ENCODE peak calls at places on chromosomes 11 and 22, in ten cellular contexts. S is ELF-1; Q is central memory CD4-positive, alpha-beta T cell; H is kidney tubule cell; X is Ammon's horn; B is GM19239; F is activated effector memory CD4-positive, alpha-beta T cell treated with anti-CD3 and anti-CD28 coated beads, Interleukin-2, amount 50 U/mL, for 16 hours; L is neural crest cell; Z is naive B cell; P is mucosa of gallbladder. C is an unnamed sample.

GRCh38 chr11:2113776-2114175 is 25.4 kb downstream of the IGF2 start:
- DNase-seq in S (no peak), Q (no peak), H (no peak), X (no peak), B (no peak), F (no peak), L (no peak), Z (no peak), P (no peak), C (no peak)

GRCh38 chr22:30204742-30205111 is 41.8 kb downstream of the LIF start:
- DNase-seq in S (no peak), Q (no peak), H (peak), X (no peak), B (no peak), F (no peak), L (no peak), Z (no peak), P (peak), C (no peak)

GRCh38 chr11:31237819-31238771 is 131.4 kb downstream of the DCDC1 start:
- DNase-seq in S (peak), Q (no peak), H (peak), X (peak), B (no peak), F (no peak), L (peak), Z (no peak), P (no peak), C (no peak)

GRCh38 chr11:111978028-111978771 is 41.1 kb downstream of the DIXDC1 start:
- DNase-seq in S (peak), Q (no peak), H (no peak), X (peak), B (no peak), F (no peak), L (peak), Z (no peak), P (peak), C (no peak)

GRCh38 chr11:100687032-100687629 is at the start of gene ARHGAP42:
- DNase-seq in S (peak), Q (no peak), H (peak), X (peak), B (peak), F (no peak), L (peak), Z (peak), P (peak), C (peak)

GRCh38 chr11:75384438-75385080 is 14.8 kb upstream of the RPS3 start:
- DNase-seq in S (peak), Q (peak), H (peak), X (peak), B (peak), F (peak), L (peak), Z (peak), P (peak), C (peak)

GRCh38 chr22:42856179-42856864 is 751 bp downstream of the ARFGAP3 start:
- DNase-seq in S (peak), Q (peak), H (peak), X (peak), B (no peak), F (peak), L (no peak), Z (peak), P (peak), C (no peak)

GRCh38 chr22:17514092-17514491 is 49.2 kb upstream of the SLC25A18 start:
- DNase-seq in S (no peak), Q (no peak), H (no peak), X (no peak), B (no peak), F (no peak), L (no peak), Z (no peak), P (no peak), C (no peak)

GRCh38 chr22:49624421-49625177 is 203.1 kb downstream of the BRD1 start:
- DNase-seq in S (no peak), Q (no peak), H (no peak), X (no peak), B (no peak), F (no peak), L (no peak), Z (no peak), P (no peak), C (no peak)

GRCh38 chr11:87417951-87418350 is 380.2 kb downstream of the TMEM135 start:
- DNase-seq in S (no peak), Q (no peak), H (no peak), X (no peak), B (no peak), F (no peak), L (no peak), Z (no peak), P (no peak), C (no peak)

GRCh38 chr22:44622147-44622427 is 79.9 kb upstream of the PRR5 start:
- DNase-seq in S (peak), Q (peak), H (no peak), X (peak), B (no peak), F (peak), L (no peak), Z (no peak), P (no peak), C (no peak)

GRCh38 chr22:32475428-32476010 is 908 bp downstream of the FBXO7 start:
- DNase-seq in S (peak), Q (no peak), H (peak), X (peak), B (no peak), F (peak), L (peak), Z (no peak), P (peak), C (peak)

GRCh38 chr11:34940026-34940677 is 23.7 kb downstream of the PDHX start:
- DNase-seq in S (no peak), Q (no peak), H (no peak), X (no peak), B (no peak), F (no peak), L (no peak), Z (no peak), P (no peak), C (no peak)

GRCh38 chr11:6353367-6353987 is 33.2 kb upstream of the CAVIN3 start:
- DNase-seq in S (peak), Q (peak), H (peak), X (peak), B (peak), F (peak), L (peak), Z (peak), P (peak), C (peak)

GRCh38 chr11:914204-914603 is 3.6 kb upstream of the CHID1 start:
- DNase-seq in S (no peak), Q (no peak), H (no peak), X (no peak), B (no peak), F (no peak), L (no peak), Z (no peak), P (no peak), C (no peak)

GRCh38 chr11:10268746-10269487 is 25.1 kb downstream of the SBF2 start:
- DNase-seq in S (no peak), Q (no peak), H (no peak), X (no peak), B (no peak), F (no peak), L (no peak), Z (no peak), P (no peak), C (no peak)

GRCh38 chr22:40196628-40197027 is 18.9 kb downstream of the TNRC6B start:
- DNase-seq in S (no peak), Q (no peak), H (peak), X (no peak), B (no peak), F (peak), L (no peak), Z (no peak), P (no peak), C (no peak)